ENCODE peak calls at places on chromosomes 5 and 9, in four cellular contexts. Z is SK-N-SH, K is HepG2, T is H1. G is an unnamed sample.

GRCh38 chr5:53879708-53880356 is 319.4 kb downstream of the NDUFS4 start:
- DNase-seq in K (peak), Z (no peak), T (no peak), G (no peak)

GRCh38 chr5:31193591-31194457 is at the start of gene CDH6:
- DNase-seq in Z (peak), T (peak), K (no peak), G (no peak)

GRCh38 chr9:23041466-23041865 is 594.8 kb downstream of the DMRTA1 start:
- DNase-seq in Z (no peak), T (no peak), K (no peak), G (no peak)

GRCh38 chr5:115431116-115431515 is 113.5 kb downstream of the FEM1C start:
- DNase-seq in Z (no peak), T (no peak), K (no peak), G (no peak)

GRCh38 chr5:11180890-11181289 is 419.9 kb upstream of the DAP start:
- DNase-seq in Z (no peak), T (no peak), K (no peak), G (no peak)

GRCh38 chr9:70924380-70924779 is 197.0 kb downstream of the TRPM3 start:
- DNase-seq in Z (no peak), T (no peak), K (no peak), G (no peak)

GRCh38 chr5:170132642-170133448 is 27.1 kb downstream of the FOXI1 start:
- DNase-seq in Z (peak), T (peak), K (no peak), G (no peak)

GRCh38 chr5:178113841-178114324 is 551 bp downstream of the N4BP3 start:
- DNase-seq in T (peak), K (no peak), Z (peak), G (no peak)

GRCh38 chr9:132744881-132745761 is 74.9 kb downstream of the GTF3C4 start:
- DNase-seq in T (no peak), K (no peak), Z (peak), G (no peak)

GRCh38 chr5:19855453-19855852 is 132.5 kb downstream of the CDH18 start:
- DNase-seq in K (no peak), T (no peak), Z (no peak), G (no peak)

GRCh38 chr5:147317978-147318684 is 83.3 kb downstream of the STK32A start:
- DNase-seq in K (no peak), Z (no peak), T (no peak), G (no peak)

GRCh38 chr9:110960288-110960687 is 78.0 kb downstream of the LPAR1 start:
- DNase-seq in T (no peak), Z (no peak), K (no peak), G (no peak)

GRCh38 chr9:38374847-38375571 is 17.5 kb upstream of the ALDH1B1 start:
- DNase-seq in Z (no peak), K (peak), T (no peak), G (no peak)

GRCh38 chr9:101235105-101235866 is 149.5 kb downstream of the BAAT start:
- DNase-seq in Z (peak), K (peak), T (no peak), G (no peak)

GRCh38 chr9:138009456-138010273 is 132.1 kb downstream of the CACNA1B start:
- DNase-seq in T (no peak), Z (no peak), K (no peak), G (no peak)

GRCh38 chr5:9324348-9325056 is 221.4 kb downstream of the SEMA5A start:
- DNase-seq in K (no peak), Z (no peak), T (no peak), G (no peak)

GRCh38 chr5:64292611-64293215 is 127.1 kb downstream of the RNF180 start:
- DNase-seq in Z (no peak), K (no peak), T (no peak), G (no peak)

GRCh38 chr9:110426052-110426709 is 88.5 kb upstream of the TXNDC8 start:
- DNase-seq in T (no peak), Z (no peak), K (peak), G (no peak)

GRCh38 chr5:143605403-143606005 is 202.0 kb upstream of the NR3C1 start:
- DNase-seq in Z (no peak), K (no peak), T (no peak), G (peak)

GRCh38 chr9:2740616-2741015 is 23.3 kb downstream of the KCNV2 start:
- DNase-seq in T (no peak), Z (no peak), K (no peak), G (no peak)

GRCh38 chr9:71719585-71719984 is 48.7 kb downstream of the CEMIP2 start:
- DNase-seq in T (no peak), K (no peak), Z (no peak), G (no peak)

GRCh38 chr5:122195784-122196394 is 66.5 kb downstream of the ZNF474 start:
- DNase-seq in K (peak), T (peak), Z (peak), G (no peak)

GRCh38 chr5:131379071-131379538 is 115.3 kb downstream of the CDC42SE2 start:
- DNase-seq in Z (no peak), K (peak), T (no peak), G (no peak)

GRCh38 chr5:95406426-95407093 is 15.4 kb downstream of the FAM81B start:
- DNase-seq in K (no peak), Z (no peak), T (no peak), G (no peak)

GRCh38 chr5:138032028-138032571 is 779 bp downstream of the FAM13B start:
- DNase-seq in Z (no peak), T (no peak), K (no peak), G (peak)

GRCh38 chr9:88766778-88767503 is 224.3 kb upstream of the S1PR3 start:
- DNase-seq in T (no peak), Z (no peak), K (no peak), G (no peak)

GRCh38 chr9:115633099-115633498 is 515.1 kb upstream of the TNC start:
- DNase-seq in K (no peak), Z (no peak), T (no peak), G (no peak)

GRCh38 chr9:99193466-99193821 is 28.3 kb downstream of the ALG2 start:
- DNase-seq in T (no peak), Z (no peak), K (no peak), G (no peak)

GRCh38 chr5:174970502-174970901 is 246.1 kb downstream of the MSX2 start:
- DNase-seq in K (no peak), T (no peak), Z (no peak), G (no peak)

DNA sequence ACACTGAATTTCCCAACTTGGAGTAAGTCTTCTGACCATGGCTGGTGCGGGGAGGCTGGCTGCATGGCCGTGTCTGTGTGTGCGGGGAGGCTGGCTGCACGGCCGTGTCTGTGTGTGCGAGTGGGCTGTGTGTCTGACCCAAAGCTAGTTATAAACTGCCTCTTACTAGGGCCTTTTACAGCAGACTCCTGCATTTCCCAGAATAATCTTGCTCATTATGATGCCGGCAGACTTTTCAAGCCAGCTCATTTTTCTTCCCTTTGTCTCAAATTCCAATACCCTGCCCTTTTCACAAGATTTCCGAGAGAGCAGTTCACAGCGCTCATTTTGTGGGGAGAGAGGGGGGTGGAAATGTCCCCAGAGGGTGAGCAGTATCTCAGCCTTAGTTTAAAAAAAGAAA is 470.7 kb upstream of the BRINP1 start:
- DNase-seq in K (no peak), T (no peak), Z (no peak), G (no peak)
- TF ChIP-seq TCF12 in K (no peak), T (no peak), Z (no peak), G (no peak)

DNA sequence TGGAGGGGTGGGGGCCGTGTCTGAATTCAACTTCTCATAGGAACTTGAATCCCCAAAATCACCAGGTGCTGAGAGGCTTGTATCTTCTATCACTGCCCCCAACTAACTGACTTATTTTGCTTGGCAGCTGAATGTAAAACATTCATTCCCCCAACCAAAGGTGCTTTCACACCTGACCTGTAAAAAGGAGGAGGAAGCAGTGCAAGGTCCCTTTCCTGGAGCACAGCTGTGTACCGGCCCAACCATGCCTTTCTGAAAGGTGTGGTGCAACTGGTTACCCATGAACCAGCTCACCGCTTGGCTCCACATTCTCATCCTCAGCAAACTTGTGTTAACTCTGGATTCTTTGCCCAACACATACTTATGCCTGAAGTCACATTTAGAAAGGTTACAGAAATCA is 34.7 kb downstream of the TMEM167A start:
- DNase-seq in K (no peak), Z (no peak), T (no peak), G (no peak)
- TF ChIP-seq TCF12 in K (no peak), Z (no peak), T (no peak), G (no peak)

GRCh38 chr9:136945333-136946227 is 537 bp downstream of the C8G start:
- DNase-seq in Z (no peak), T (peak), K (peak), G (no peak)

GRCh38 chr9:136943291-136944093 is 1.0 kb downstream of the FBXW5 start:
- DNase-seq in Z (peak), K (no peak), T (peak), G (no peak)

GRCh38 chr9:136942881-136943230 is 1.7 kb downstream of the FBXW5 start:
- DNase-seq in T (no peak), K (no peak), Z (no peak), G (no peak)

GRCh38 chr9:136944519-136945332 is at the start of the genes C8G and FBXW5:
- DNase-seq in T (peak), K (peak), Z (peak), G (peak)

GRCh38 chr9:136944094-136944518 is 432 bp downstream of the FBXW5 start:
- DNase-seq in T (peak), K (no peak), Z (peak), G (no peak)
- TF ChIP-seq TCF12 in T (no peak), K (no peak), Z (no peak), G (no peak)

DNA sequence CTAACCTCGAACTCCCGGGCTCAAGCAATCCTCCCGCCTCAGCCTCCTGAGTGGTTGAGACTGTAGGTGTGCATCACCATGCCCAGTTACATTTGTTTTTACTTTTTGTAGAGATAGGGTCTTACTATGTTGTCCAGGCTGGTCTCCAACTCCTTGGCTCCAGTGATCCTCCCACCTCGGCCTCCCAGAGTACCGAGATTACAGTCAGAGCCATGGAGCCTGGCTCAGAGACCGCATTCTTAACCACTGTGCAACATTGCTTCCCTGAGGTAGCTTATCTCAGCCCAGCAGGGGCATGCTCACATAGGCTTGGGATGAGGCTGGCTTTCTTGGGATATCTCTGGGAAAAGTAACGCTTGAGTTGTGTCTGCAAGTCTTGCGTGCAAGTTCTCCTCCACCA is 99.7 kb downstream of the SPRY4 start:
- DNase-seq in T (no peak), K (no peak), Z (no peak), G (no peak)
- TF ChIP-seq TCF12 in T (no peak), K (no peak), Z (no peak), G (no peak)

GRCh38 chr5:154478224-154478565 is at the start of gene HAND1:
- DNase-seq in K (peak), Z (peak), T (peak), G (no peak)
- TF ChIP-seq TCF12 in K (no peak), Z (no peak), T (no peak), G (no peak)

GRCh38 chr5:4513381-4513780 is 626.7 kb upstream of the ADAMTS16 start:
- DNase-seq in Z (no peak), T (no peak), K (no peak), G (no peak)
- TF ChIP-seq TCF12 in Z (no peak), T (no peak), K (no peak), G (no peak)